ENCODE peak calls at places on chromosomes 2 and 18, in nine cellular contexts. One of them, this sample, is unnamed.

GRCh38 chr2:11466307-11467125 is 555 bp upstream of the E2F6 start:
- DNase-seq in upper lobe of right lung: no peak
- DNase-seq in neural progenitor cell: no peak
- DNase-seq in dorsolateral prefrontal cortex: no peak
- DNase-seq in mammary epithelial cell: no peak
- DNase-seq in kidney: no peak
- DNase-seq in tibial artery: no peak
- DNase-seq in Peyer's patch: no peak
- DNase-seq in heart left ventricle: no peak
- DNase-seq in this sample: no peak

GRCh38 chr2:12705742-12706141 is 11.0 kb upstream of the TRIB2 start:
- DNase-seq in upper lobe of right lung: no peak
- DNase-seq in neural progenitor cell: no peak
- DNase-seq in kidney: no peak
- DNase-seq in Peyer's patch: no peak
- DNase-seq in dorsolateral prefrontal cortex: no peak
- DNase-seq in tibial artery: no peak
- DNase-seq in mammary epithelial cell: no peak
- DNase-seq in heart left ventricle: no peak
- DNase-seq in this sample: no peak

GRCh38 chr18:14939141-14939540 is 191.2 kb downstream of the ANKRD30B start:
- DNase-seq in tibial artery: no peak
- DNase-seq in heart left ventricle: no peak
- DNase-seq in neural progenitor cell: no peak
- DNase-seq in kidney: peak
- DNase-seq in dorsolateral prefrontal cortex: no peak
- DNase-seq in Peyer's patch: no peak
- DNase-seq in mammary epithelial cell: no peak
- DNase-seq in upper lobe of right lung: no peak
- DNase-seq in this sample: no peak

GRCh38 chr2:139872503-139872902 is 1092.3 kb upstream of the NXPH2 start:
- DNase-seq in kidney: no peak
- DNase-seq in neural progenitor cell: no peak
- DNase-seq in dorsolateral prefrontal cortex: no peak
- DNase-seq in tibial artery: no peak
- DNase-seq in mammary epithelial cell: no peak
- DNase-seq in Peyer's patch: no peak
- DNase-seq in upper lobe of right lung: no peak
- DNase-seq in heart left ventricle: no peak
- DNase-seq in this sample: no peak

GRCh38 chr2:95284886-95285541 is 10.8 kb downstream of the PROM2 start:
- DNase-seq in heart left ventricle: no peak
- DNase-seq in dorsolateral prefrontal cortex: no peak
- DNase-seq in kidney: no peak
- DNase-seq in Peyer's patch: no peak
- DNase-seq in mammary epithelial cell: no peak
- DNase-seq in upper lobe of right lung: no peak
- DNase-seq in neural progenitor cell: no peak
- DNase-seq in tibial artery: no peak
- DNase-seq in this sample: no peak

GRCh38 chr2:25257931-25258771 is 83.6 kb downstream of the DNMT3A start:
- DNase-seq in tibial artery: no peak
- DNase-seq in heart left ventricle: no peak
- DNase-seq in neural progenitor cell: peak
- DNase-seq in dorsolateral prefrontal cortex: no peak
- DNase-seq in kidney: no peak
- DNase-seq in mammary epithelial cell: no peak
- DNase-seq in upper lobe of right lung: no peak
- DNase-seq in Peyer's patch: no peak
- DNase-seq in this sample: no peak

GRCh38 chr2:127165539-127165935 is 54.6 kb downstream of the CYP27C1 start:
- DNase-seq in neural progenitor cell: no peak
- DNase-seq in kidney: no peak
- DNase-seq in dorsolateral prefrontal cortex: peak
- DNase-seq in upper lobe of right lung: peak
- DNase-seq in mammary epithelial cell: no peak
- DNase-seq in heart left ventricle: no peak
- DNase-seq in Peyer's patch: no peak
- DNase-seq in tibial artery: no peak
- DNase-seq in this sample: no peak

GRCh38 chr2:196260546-196260945 is 89.2 kb upstream of the STK17B start:
- DNase-seq in tibial artery: no peak
- DNase-seq in upper lobe of right lung: no peak
- DNase-seq in kidney: no peak
- DNase-seq in heart left ventricle: no peak
- DNase-seq in Peyer's patch: no peak
- DNase-seq in dorsolateral prefrontal cortex: no peak
- DNase-seq in mammary epithelial cell: no peak
- DNase-seq in neural progenitor cell: peak
- DNase-seq in this sample: no peak

GRCh38 chr2:203030991-203031390 is 16.3 kb downstream of the NBEAL1 start:
- DNase-seq in mammary epithelial cell: no peak
- DNase-seq in upper lobe of right lung: no peak
- DNase-seq in heart left ventricle: no peak
- DNase-seq in Peyer's patch: no peak
- DNase-seq in neural progenitor cell: no peak
- DNase-seq in dorsolateral prefrontal cortex: no peak
- DNase-seq in kidney: no peak
- DNase-seq in tibial artery: no peak
- DNase-seq in this sample: no peak

GRCh38 chr2:79960035-79960725 is 344.4 kb downstream of the LRRTM1 start:
- DNase-seq in tibial artery: no peak
- DNase-seq in heart left ventricle: no peak
- DNase-seq in kidney: no peak
- DNase-seq in neural progenitor cell: no peak
- DNase-seq in Peyer's patch: no peak
- DNase-seq in mammary epithelial cell: no peak
- DNase-seq in upper lobe of right lung: no peak
- DNase-seq in dorsolateral prefrontal cortex: no peak
- DNase-seq in this sample: no peak

GRCh38 chr2:144162652-144163051 is 357.3 kb downstream of the ZEB2 start:
- DNase-seq in neural progenitor cell: peak
- DNase-seq in upper lobe of right lung: no peak
- DNase-seq in kidney: no peak
- DNase-seq in Peyer's patch: peak
- DNase-seq in tibial artery: no peak
- DNase-seq in dorsolateral prefrontal cortex: no peak
- DNase-seq in heart left ventricle: no peak
- DNase-seq in mammary epithelial cell: peak
- DNase-seq in this sample: no peak

GRCh38 chr2:119475225-119475856 is 43.7 kb downstream of the TMEM37 start:
- DNase-seq in mammary epithelial cell: no peak
- DNase-seq in dorsolateral prefrontal cortex: no peak
- DNase-seq in tibial artery: no peak
- DNase-seq in heart left ventricle: peak
- DNase-seq in upper lobe of right lung: no peak
- DNase-seq in neural progenitor cell: peak
- DNase-seq in Peyer's patch: no peak
- DNase-seq in kidney: no peak
- DNase-seq in this sample: no peak

GRCh38 chr2:225429718-225430117 is 30.2 kb downstream of the NYAP2 start:
- DNase-seq in mammary epithelial cell: no peak
- DNase-seq in tibial artery: no peak
- DNase-seq in neural progenitor cell: no peak
- DNase-seq in heart left ventricle: no peak
- DNase-seq in dorsolateral prefrontal cortex: peak
- DNase-seq in upper lobe of right lung: no peak
- DNase-seq in kidney: no peak
- DNase-seq in Peyer's patch: no peak
- DNase-seq in this sample: peak

GRCh38 chr18:9839806-9840205 is 46.0 kb upstream of the TXNDC2 start:
- DNase-seq in mammary epithelial cell: no peak
- DNase-seq in heart left ventricle: no peak
- DNase-seq in dorsolateral prefrontal cortex: no peak
- DNase-seq in tibial artery: no peak
- DNase-seq in neural progenitor cell: peak
- DNase-seq in Peyer's patch: no peak
- DNase-seq in kidney: no peak
- DNase-seq in upper lobe of right lung: no peak
- DNase-seq in this sample: no peak

GRCh38 chr2:240597419-240598181 is 11.1 kb downstream of the CAPN10 start:
- DNase-seq in dorsolateral prefrontal cortex: peak
- DNase-seq in neural progenitor cell: no peak
- DNase-seq in Peyer's patch: peak
- DNase-seq in tibial artery: no peak
- DNase-seq in upper lobe of right lung: peak
- DNase-seq in heart left ventricle: no peak
- DNase-seq in mammary epithelial cell: no peak
- DNase-seq in kidney: peak
- DNase-seq in this sample: no peak

DNA sequence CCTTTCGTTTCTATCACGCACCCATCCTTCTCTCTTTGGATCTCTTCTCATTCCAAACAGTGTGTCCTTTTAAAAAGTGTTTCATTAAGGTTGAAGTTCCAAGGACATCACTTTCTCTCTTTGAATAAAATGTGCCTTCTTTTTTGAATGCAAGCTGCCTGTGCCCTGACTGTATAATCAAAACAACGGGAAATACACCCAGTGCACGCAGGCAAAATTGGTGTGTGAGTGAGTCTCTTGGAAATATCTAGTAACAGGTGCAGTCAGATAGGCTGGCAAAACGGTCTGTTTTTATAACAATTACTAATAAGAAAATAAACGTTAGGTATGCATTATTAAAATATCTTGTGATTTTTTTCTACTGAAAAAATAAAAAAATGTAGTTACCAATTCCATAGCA is 271.1 kb upstream of the TCF4 start:
- DNase-seq in upper lobe of right lung: no peak
- DNase-seq in heart left ventricle: no peak
- DNase-seq in Peyer's patch: no peak
- DNase-seq in tibial artery: no peak
- DNase-seq in neural progenitor cell: no peak
- DNase-seq in kidney: no peak
- DNase-seq in dorsolateral prefrontal cortex: no peak
- DNase-seq in mammary epithelial cell: no peak
- DNase-seq in this sample: no peak
- H3K4me3 ChIP-seq in upper lobe of right lung: no peak
- H3K4me3 ChIP-seq in heart left ventricle: peak
- H3K4me3 ChIP-seq in Peyer's patch: no peak
- H3K4me3 ChIP-seq in tibial artery: peak
- H3K4me3 ChIP-seq in neural progenitor cell: no peak
- H3K4me3 ChIP-seq in kidney: no peak
- H3K4me3 ChIP-seq in dorsolateral prefrontal cortex: peak
- H3K4me3 ChIP-seq in mammary epithelial cell: no peak
- H3K4me3 ChIP-seq in this sample: peak

GRCh38 chr2:224398289-224398688 is 3.6 kb downstream of the FAM124B start:
- DNase-seq in kidney: no peak
- DNase-seq in heart left ventricle: no peak
- DNase-seq in neural progenitor cell: no peak
- DNase-seq in dorsolateral prefrontal cortex: no peak
- DNase-seq in mammary epithelial cell: no peak
- DNase-seq in tibial artery: no peak
- DNase-seq in upper lobe of right lung: no peak
- DNase-seq in Peyer's patch: no peak
- DNase-seq in this sample: no peak
- H3K4me3 ChIP-seq in kidney: no peak
- H3K4me3 ChIP-seq in heart left ventricle: peak
- H3K4me3 ChIP-seq in neural progenitor cell: no peak
- H3K4me3 ChIP-seq in dorsolateral prefrontal cortex: no peak
- H3K4me3 ChIP-seq in mammary epithelial cell: no peak
- H3K4me3 ChIP-seq in tibial artery: no peak
- H3K4me3 ChIP-seq in upper lobe of right lung: no peak
- H3K4me3 ChIP-seq in Peyer's patch: no peak
- H3K4me3 ChIP-seq in this sample: no peak

GRCh38 chr2:218286570-218287459 is 5.5 kb downstream of the TMBIM1 start:
- DNase-seq in dorsolateral prefrontal cortex: peak
- DNase-seq in tibial artery: peak
- DNase-seq in neural progenitor cell: peak
- DNase-seq in kidney: peak
- DNase-seq in heart left ventricle: peak
- DNase-seq in Peyer's patch: peak
- DNase-seq in upper lobe of right lung: peak
- DNase-seq in mammary epithelial cell: peak
- DNase-seq in this sample: peak

GRCh38 chr2:218281449-218281848 is 10.9 kb downstream of the TMBIM1 start:
- DNase-seq in dorsolateral prefrontal cortex: no peak
- DNase-seq in mammary epithelial cell: no peak
- DNase-seq in neural progenitor cell: no peak
- DNase-seq in upper lobe of right lung: no peak
- DNase-seq in Peyer's patch: no peak
- DNase-seq in kidney: no peak
- DNase-seq in tibial artery: no peak
- DNase-seq in heart left ventricle: peak
- DNase-seq in this sample: no peak

GRCh38 chr2:218284106-218284811 is 8.0 kb downstream of the TMBIM1 start:
- DNase-seq in mammary epithelial cell: peak
- DNase-seq in upper lobe of right lung: no peak
- DNase-seq in Peyer's patch: peak
- DNase-seq in tibial artery: peak
- DNase-seq in dorsolateral prefrontal cortex: no peak
- DNase-seq in neural progenitor cell: no peak
- DNase-seq in heart left ventricle: peak
- DNase-seq in kidney: no peak
- DNase-seq in this sample: peak

GRCh38 chr2:218282173-218282991 is 9.9 kb downstream of the TMBIM1 start:
- DNase-seq in heart left ventricle: peak
- DNase-seq in mammary epithelial cell: peak
- DNase-seq in neural progenitor cell: no peak
- DNase-seq in Peyer's patch: no peak
- DNase-seq in kidney: peak
- DNase-seq in dorsolateral prefrontal cortex: peak
- DNase-seq in upper lobe of right lung: peak
- DNase-seq in tibial artery: peak
- DNase-seq in this sample: peak

GRCh38 chr2:218285604-218286003 is 6.7 kb downstream of the TMBIM1 start:
- DNase-seq in neural progenitor cell: no peak
- DNase-seq in kidney: no peak
- DNase-seq in tibial artery: peak
- DNase-seq in Peyer's patch: no peak
- DNase-seq in dorsolateral prefrontal cortex: peak
- DNase-seq in upper lobe of right lung: peak
- DNase-seq in heart left ventricle: peak
- DNase-seq in mammary epithelial cell: peak
- DNase-seq in this sample: peak
- H3K4me3 ChIP-seq in neural progenitor cell: no peak
- H3K4me3 ChIP-seq in kidney: peak
- H3K4me3 ChIP-seq in tibial artery: peak
- H3K4me3 ChIP-seq in Peyer's patch: no peak
- H3K4me3 ChIP-seq in dorsolateral prefrontal cortex: peak
- H3K4me3 ChIP-seq in upper lobe of right lung: peak
- H3K4me3 ChIP-seq in heart left ventricle: peak
- H3K4me3 ChIP-seq in mammary epithelial cell: peak
- H3K4me3 ChIP-seq in this sample: peak

GRCh38 chr2:6310910-6311215 is 554.8 kb downstream of the CMPK2 start:
- DNase-seq in upper lobe of right lung: no peak
- DNase-seq in heart left ventricle: no peak
- DNase-seq in mammary epithelial cell: no peak
- DNase-seq in neural progenitor cell: no peak
- DNase-seq in kidney: no peak
- DNase-seq in dorsolateral prefrontal cortex: no peak
- DNase-seq in Peyer's patch: no peak
- DNase-seq in tibial artery: no peak
- DNase-seq in this sample: no peak
- H3K4me3 ChIP-seq in upper lobe of right lung: no peak
- H3K4me3 ChIP-seq in heart left ventricle: no peak
- H3K4me3 ChIP-seq in mammary epithelial cell: no peak
- H3K4me3 ChIP-seq in neural progenitor cell: no peak
- H3K4me3 ChIP-seq in kidney: no peak
- H3K4me3 ChIP-seq in dorsolateral prefrontal cortex: no peak
- H3K4me3 ChIP-seq in Peyer's patch: no peak
- H3K4me3 ChIP-seq in tibial artery: no peak
- H3K4me3 ChIP-seq in this sample: no peak